ENCODE peak calls at places on chromosomes 6 and 20, in seven cellular contexts. C is IMR-90, P is H1, I is endothelial cell of umbilical vein, N is HepG2, G is K562, T is GM12878. Y is an unnamed sample.
A peak's percentile ranks its signal among the peaks of the same experiment; 100 is the strongest.

GRCh38 chr6:41541364-41541763 is 4.8 kb upstream of the FOXP4 start:
- DNase-seq in T (no peak), I (no peak), P (no peak), N (no peak), C (no peak), G (peak; percentile 59), Y (no peak)

GRCh38 chr6:131366223-131366622 is 206.8 kb upstream of the ARG1 start:
- DNase-seq in C (no peak), I (no peak), P (no peak), T (no peak), G (no peak), N (peak; percentile 60), Y (no peak)

GRCh38 chr6:89146748-89147715 is 1.2 kb downstream of the PM20D2 start:
- DNase-seq in C (peak; percentile 65), N (peak; percentile 35), P (no peak), G (no peak), T (no peak), I (peak; percentile 47), Y (peak; percentile 18)

GRCh38 chr6:52598123-52598823 is 21.4 kb upstream of the TRAM2 start:
- DNase-seq in T (no peak), C (peak; percentile 74), G (peak; percentile 89), P (peak; percentile 58), N (peak; percentile 100), I (peak; percentile 54), Y (peak; percentile 69)

GRCh38 chr20:57395111-57395959 is 4.1 kb downstream of the RBM38 start:
- DNase-seq in I (peak; percentile 80), T (no peak), G (no peak), P (no peak), C (peak; percentile 53), N (no peak), Y (no peak)

GRCh38 chr6:7911345-7911725 is 747 bp upstream of the TXNDC5 start:
- DNase-seq in I (no peak), P (no peak), T (no peak), C (no peak), N (no peak), G (no peak), Y (no peak)

GRCh38 chr20:61883867-61884393 is 181.8 kb downstream of the TAF4 start:
- DNase-seq in I (no peak), N (no peak), G (no peak), T (no peak), P (no peak), C (no peak), Y (no peak)

GRCh38 chr20:9507544-9508239 is 6.7 kb upstream of the LAMP5 start:
- DNase-seq in P (no peak), T (no peak), I (no peak), G (no peak), N (no peak), C (no peak), Y (no peak)

GRCh38 chr6:19697744-19698290 is 139.4 kb upstream of the ID4 start:
- DNase-seq in P (no peak), I (no peak), C (peak; percentile 81), T (no peak), G (no peak), N (no peak), Y (no peak)

GRCh38 chr6:142207265-142207877 is 60.3 kb downstream of the VTA1 start:
- DNase-seq in I (peak; percentile 71), P (peak; percentile 21), G (peak; percentile 50), N (peak; percentile 67), C (peak; percentile 64), T (no peak), Y (peak; percentile 26)

GRCh38 chr6:135209803-135210202 is 28.7 kb downstream of the MYB start:
- DNase-seq in I (no peak), G (no peak), C (no peak), T (no peak), P (no peak), N (no peak), Y (no peak)
- TF ChIP-seq POLR2A in I (no peak), G (no peak), C (no peak), T (no peak), P (no peak), N (no peak), Y (no peak)

GRCh38 chr20:37310951-37311350 is 21.5 kb downstream of the MANBAL start:
- DNase-seq in N (no peak), P (no peak), I (no peak), G (no peak), C (no peak), T (no peak), Y (no peak)
- H4K20me1 ChIP-seq in N (no peaks in the 10 kb centered on the region), P (no peaks in the 10 kb centered on the region), I (no peaks in the 10 kb centered on the region), G (peaks cover 3% of the 10 kb centered on the region), C (peaks cover 8% of the 10 kb centered on the region), T (no peaks in the 10 kb centered on the region), Y (no peaks in the 10 kb centered on the region)

GRCh38 chr20:53971096-53971683 is 99.2 kb downstream of the BCAS1 start:
- DNase-seq in I (no peak), P (no peak), G (no peak), N (no peak), T (no peak), C (no peak), Y (no peak)
- TF ChIP-seq POLR2A in I (no peak), P (no peak), G (no peak), N (no peak), T (no peak), C (no peak), Y (no peak)

GRCh38 chr6:15382712-15383111 is 136.8 kb downstream of the JARID2 start:
- DNase-seq in I (no peak), T (no peak), C (no peak), G (no peak), N (no peak), P (no peak), Y (no peak)

GRCh38 chr6:15385521-15385920 is 139.7 kb downstream of the JARID2 start:
- DNase-seq in C (no peak), G (no peak), N (no peak), I (no peak), P (no peak), T (no peak), Y (no peak)

GRCh38 chr6:15386110-15386755 is 140.4 kb downstream of the JARID2 start:
- DNase-seq in G (peak; percentile 45), T (no peak), P (no peak), N (no peak), C (no peak), I (no peak), Y (no peak)

GRCh38 chr6:15386756-15387112 is 140.9 kb downstream of the JARID2 start:
- DNase-seq in T (no peak), P (no peak), C (no peak), G (no peak), I (no peak), N (no peak), Y (no peak)

DNA sequence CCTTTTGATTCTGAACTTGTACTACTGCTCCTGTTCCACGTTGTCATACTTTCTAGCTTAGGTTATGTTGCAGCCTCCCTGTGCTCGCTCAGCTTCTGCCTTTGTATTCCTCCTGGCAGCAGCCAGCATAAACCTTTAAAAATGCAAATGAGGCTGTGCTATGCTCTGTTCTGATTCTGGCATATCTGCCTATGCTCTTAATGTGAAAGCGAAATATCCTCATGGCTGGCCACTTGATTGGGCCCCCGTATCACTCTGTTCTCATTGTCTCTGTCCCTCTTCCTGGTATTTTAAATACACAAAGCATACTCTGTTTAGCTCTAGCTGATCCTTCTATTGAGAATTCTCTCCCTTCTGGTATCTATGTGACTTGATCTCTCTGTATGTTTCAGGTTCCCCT is 139.0 kb downstream of the JARID2 start:
- DNase-seq in I (no peak), T (no peak), G (no peak), P (no peak), N (no peak), C (no peak), Y (no peak)
- H4K20me1 ChIP-seq in I (no peaks in the 10 kb centered on the region), T (no peaks in the 10 kb centered on the region), G (peaks cover 45% of the 10 kb centered on the region), P (peaks cover 65% of the 10 kb centered on the region), N (peaks cover 3% of the 10 kb centered on the region), C (peaks cover 91% of the 10 kb centered on the region), Y (no peaks in the 10 kb centered on the region)

GRCh38 chr20:18007534-18008292 is 38.9 kb downstream of the MGME1 start:
- DNase-seq in P (no peak), C (no peak), T (no peak), N (no peak), I (no peak), G (no peak), Y (no peak)
- TF ChIP-seq POLR2A in P (no peak), C (no peak), T (no peak), N (no peak), I (no peak), G (no peak), Y (no peak)

GRCh38 chr6:37891072-37891471 is 71.5 kb downstream of the ZFAND3 start:
- DNase-seq in I (no peak), C (no peak), G (no peak), N (no peak), T (no peak), P (no peak), Y (no peak)

GRCh38 chr6:37894585-37894984 is 75.1 kb downstream of the ZFAND3 start:
- DNase-seq in I (no peak), G (no peak), C (no peak), N (no peak), T (no peak), P (no peak), Y (no peak)

GRCh38 chr6:37897321-37897720 is 77.8 kb downstream of the ZFAND3 start:
- DNase-seq in N (no peak), I (no peak), C (peak; percentile 60), G (peak; percentile 10), P (no peak), T (no peak), Y (peak; percentile 73)

GRCh38 chr6:37889015-37889885 is 69.7 kb downstream of the ZFAND3 start:
- DNase-seq in T (no peak), N (no peak), P (no peak), C (no peak), I (peak; percentile 56), G (no peak), Y (no peak)

GRCh38 chr6:37893262-37893661 is 73.7 kb downstream of the ZFAND3 start:
- DNase-seq in C (no peak), P (no peak), G (no peak), T (no peak), N (no peak), I (no peak), Y (no peak)
- H4K20me1 ChIP-seq in C (peaks cover 73% of the 10 kb centered on the region), P (peaks cover 2% of the 10 kb centered on the region), G (peaks cover 24% of the 10 kb centered on the region), T (no peaks in the 10 kb centered on the region), N (peaks cover 3% of the 10 kb centered on the region), I (peaks cover 32% of the 10 kb centered on the region), Y (peaks cover 5% of the 10 kb centered on the region)

GRCh38 chr6:6723792-6724318 is 135.3 kb downstream of the LY86 start:
- DNase-seq in C (no peak), G (no peak), P (no peak), T (no peak), I (no peak), N (peak; percentile 24), Y (no peak)

GRCh38 chr6:6725120-6725833 is 136.8 kb downstream of the LY86 start:
- DNase-seq in I (no peak), C (no peak), T (no peak), G (no peak), P (peak; percentile 66), N (no peak), Y (no peak)

GRCh38 chr6:6725834-6726194 is 137.3 kb downstream of the LY86 start:
- DNase-seq in C (no peak), I (no peak), G (no peak), T (no peak), N (no peak), P (no peak), Y (no peak)

GRCh38 chr6:6723316-6723715 is 134.8 kb downstream of the LY86 start:
- DNase-seq in P (no peak), G (no peak), I (peak; percentile 13), N (no peak), C (no peak), T (no peak), Y (no peak)

GRCh38 chr6:6724319-6725119 is 136.0 kb downstream of the LY86 start:
- DNase-seq in N (peak; percentile 51), G (peak; percentile 62), T (no peak), P (peak; percentile 57), C (peak; percentile 76), I (peak; percentile 90), Y (peak; percentile 58)
- TF ChIP-seq POLR2A in N (no peak), G (no peak), T (no peak), P (no peak), C (no peak), I (no peak), Y (no peak)

Y was measured in HCT116.